ENCODE peak calls at places on chromosomes 4 and X, in four cellular contexts. Z is H1, U is HepG2, V is K562. P is an unnamed sample.

GRCh38 chr4:52788806-52789205 is 37.6 kb upstream of the ERVMER34-1 start:
- DNase-seq in Z (no peak), U (no peak), V (no peak), P (no peak)

GRCh38 chrX:39755152-39756032 is 342.4 kb downstream of the BCOR start:
- DNase-seq in Z (no peak), U (peak), V (peak), P (no peak)

GRCh38 chrX:73832319-73832718 is 269.3 kb downstream of the CHIC1 start:
- DNase-seq in Z (no peak), U (no peak), V (no peak), P (no peak)

GRCh38 chrX:14630724-14631123 is 101.4 kb downstream of the GLRA2 start:
- DNase-seq in Z (no peak), U (no peak), V (no peak), P (no peak)

GRCh38 chr4:87081826-87082225 is 138.6 kb downstream of the KLHL8 start:
- DNase-seq in Z (no peak), U (no peak), V (no peak), P (no peak)

GRCh38 chr4:139746430-139746829 is 80.8 kb downstream of the MGST2 start:
- DNase-seq in Z (peak), U (no peak), V (no peak), P (no peak)

GRCh38 chr4:17376205-17376604 is 135.7 kb downstream of the QDPR start:
- DNase-seq in Z (no peak), U (no peak), V (no peak), P (no peak)

GRCh38 chrX:12548746-12549145 is 242.5 kb upstream of the PRPS2 start:
- DNase-seq in Z (peak), U (no peak), V (peak), P (no peak)

GRCh38 chr4:150722908-150723362 is 141.0 kb downstream of the MAB21L2 start:
- DNase-seq in Z (no peak), U (no peak), V (no peak), P (no peak)

GRCh38 chr4:74499986-74500781 is 55.2 kb downstream of the AREG start:
- DNase-seq in Z (no peak), U (no peak), V (no peak), P (no peak)

GRCh38 chr4:113026556-113026955 is 22.9 kb upstream of the ANK2 start:
- DNase-seq in Z (no peak), U (no peak), V (no peak), P (no peak)

GRCh38 chr4:140903522-140903928 is 147.3 kb upstream of the TBC1D9 start:
- DNase-seq in Z (no peak), U (no peak), V (no peak), P (no peak)

GRCh38 chr4:182492456-182492855 is 249.3 kb downstream of the TENM3 start:
- DNase-seq in Z (no peak), U (no peak), V (no peak), P (no peak)

GRCh38 chrX:142036111-142036510 is 132.4 kb downstream of the MAGEC1 start:
- DNase-seq in Z (no peak), U (no peak), V (no peak), P (no peak)

DNA sequence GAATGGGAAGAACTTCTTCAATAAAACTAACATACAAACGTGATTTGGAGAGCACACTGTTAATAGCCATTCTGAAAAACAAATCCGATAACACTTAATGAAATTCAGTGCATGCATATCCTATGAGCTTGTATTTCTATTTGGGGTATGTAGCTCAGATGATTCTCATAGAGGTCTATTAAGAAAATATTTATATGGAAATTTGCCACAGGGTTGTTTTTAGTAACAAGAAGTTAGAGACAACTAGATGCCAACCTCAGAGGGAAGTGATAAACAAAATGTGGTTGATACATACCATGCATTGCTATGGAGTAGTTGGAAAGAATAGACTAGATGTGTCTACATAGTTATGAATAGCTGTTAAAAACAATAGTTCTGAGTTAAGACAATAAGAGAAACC is 395.8 kb upstream of the MAGEB18 start:
- DNase-seq in Z (no peak), U (no peak), V (no peak), P (no peak)
- TF ChIP-seq EP300 in Z (no peak), U (no peak), V (no peak), P (no peak)

GRCh38 chr4:156576946-156577345 is 394.7 kb downstream of the PDGFC start:
- DNase-seq in Z (no peak), U (no peak), V (no peak), P (no peak)
- TF ChIP-seq SIN3A in Z (no peak), U (no peak), V (no peak), P (no peak)

GRCh38 chr4:85084371-85085170 is 118.1 kb upstream of the WDFY3 start:
- DNase-seq in Z (no peak), U (peak), V (peak), P (no peak)

GRCh38 chr4:85086721-85087120 is 120.2 kb upstream of the WDFY3 start:
- DNase-seq in Z (no peak), U (no peak), V (no peak), P (no peak)

GRCh38 chr4:85078016-85078415 is 111.5 kb upstream of the WDFY3 start:
- DNase-seq in Z (no peak), U (no peak), V (no peak), P (no peak)

DNA sequence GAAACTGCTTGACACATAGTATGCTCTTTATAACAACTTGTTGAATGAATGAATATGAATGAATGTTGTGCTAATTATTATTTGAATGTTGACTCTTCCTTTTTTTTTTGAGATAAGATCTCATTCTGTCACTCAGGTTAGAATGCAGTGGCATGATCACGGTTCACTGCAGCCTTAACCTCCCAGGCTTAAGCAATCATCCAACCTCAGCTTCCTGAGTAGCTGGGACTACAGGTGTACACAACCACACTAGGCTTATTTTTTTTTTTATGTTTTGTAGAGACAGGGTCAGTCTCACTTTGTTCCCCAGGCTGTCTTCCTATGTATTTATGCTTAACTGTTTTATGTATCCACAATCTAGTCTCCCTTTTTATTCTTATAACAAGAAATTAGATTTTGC is 114.7 kb upstream of the WDFY3 start:
- DNase-seq in Z (no peak), U (no peak), V (no peak), P (no peak)
- TF ChIP-seq ATF3 in Z (no peak), U (no peak), V (no peak), P (no peak)

GRCh38 chr4:108901271-108901670 is 138.4 kb upstream of the ETNPPL start:
- DNase-seq in Z (no peak), U (no peak), V (no peak), P (no peak)
- TF ChIP-seq EP300 in Z (no peak), U (no peak), V (no peak), P (no peak)

DNA sequence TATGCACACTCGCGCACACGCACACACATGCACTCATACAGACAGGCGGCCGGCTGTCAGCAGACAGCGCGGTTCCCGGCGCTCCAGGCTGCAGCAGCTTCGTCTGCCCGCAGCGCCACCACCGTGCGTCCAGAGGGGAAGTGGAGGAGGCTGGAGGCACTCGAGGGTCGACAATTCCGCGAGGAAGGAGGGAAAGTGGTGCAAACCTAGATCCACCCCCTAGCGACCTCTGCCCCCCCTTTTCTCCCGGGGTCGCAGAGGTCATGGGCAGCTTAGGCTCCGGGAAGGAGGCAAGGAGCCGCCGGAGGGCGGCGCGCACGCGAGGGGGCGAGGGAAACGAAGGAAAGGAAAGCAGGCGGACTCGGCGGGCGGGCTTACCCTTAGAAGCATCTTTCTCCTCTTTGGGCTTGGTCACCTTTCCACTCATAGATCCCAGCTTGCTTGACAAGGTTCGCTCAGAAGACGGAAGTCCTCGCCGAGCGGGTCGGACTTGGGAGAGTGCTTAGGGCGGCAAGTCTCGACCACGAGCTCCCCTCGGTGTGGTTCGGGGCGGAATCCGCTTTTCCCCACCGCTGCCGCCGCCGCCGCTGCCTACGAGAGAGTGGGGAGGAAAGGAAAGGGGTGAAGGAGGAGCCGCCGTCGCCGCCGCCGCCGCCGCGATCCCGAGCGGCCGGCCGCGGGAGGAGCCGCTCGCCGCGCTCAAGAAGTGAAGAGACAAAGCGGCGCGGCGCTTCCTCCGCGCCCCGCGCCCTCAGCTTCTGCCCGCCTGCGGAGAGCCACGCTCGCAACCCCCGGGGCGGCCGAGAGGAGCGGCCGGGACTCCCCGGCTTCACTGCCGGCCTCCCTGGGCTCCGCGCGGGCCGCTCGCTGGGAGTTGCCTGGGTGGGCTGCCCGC is 326.6 kb upstream of the F9 start:
- DNase-seq in Z (peak), U (no peak), V (no peak), P (no peak)
- TF ChIP-seq SIN3A in Z (no peak), U (no peak), V (no peak), P (no peak)

GRCh38 chrX:9148626-9149385 is 114.9 kb upstream of the FAM9B start:
- DNase-seq in Z (no peak), U (no peak), V (no peak), P (no peak)
- TF ChIP-seq ATF3 in Z (no peak), U (no peak), V (no peak), P (no peak)

GRCh38 chr4:102829803-102830202 is 2.5 kb upstream of the UBE2D3 start:
- DNase-seq in Z (no peak), U (no peak), V (no peak), P (no peak)

GRCh38 chr4:102828497-102828808 is 1.1 kb upstream of the UBE2D3 start:
- DNase-seq in Z (no peak), U (no peak), V (no peak), P (no peak)

GRCh38 chr4:102826890-102827673 is at the start of gene UBE2D3:
- DNase-seq in Z (peak), U (peak), V (peak), P (peak)

GRCh38 chr4:102826105-102826889 is 1.1 kb downstream of the UBE2D3 start:
- DNase-seq in Z (peak), U (no peak), V (no peak), P (no peak)

DNA sequence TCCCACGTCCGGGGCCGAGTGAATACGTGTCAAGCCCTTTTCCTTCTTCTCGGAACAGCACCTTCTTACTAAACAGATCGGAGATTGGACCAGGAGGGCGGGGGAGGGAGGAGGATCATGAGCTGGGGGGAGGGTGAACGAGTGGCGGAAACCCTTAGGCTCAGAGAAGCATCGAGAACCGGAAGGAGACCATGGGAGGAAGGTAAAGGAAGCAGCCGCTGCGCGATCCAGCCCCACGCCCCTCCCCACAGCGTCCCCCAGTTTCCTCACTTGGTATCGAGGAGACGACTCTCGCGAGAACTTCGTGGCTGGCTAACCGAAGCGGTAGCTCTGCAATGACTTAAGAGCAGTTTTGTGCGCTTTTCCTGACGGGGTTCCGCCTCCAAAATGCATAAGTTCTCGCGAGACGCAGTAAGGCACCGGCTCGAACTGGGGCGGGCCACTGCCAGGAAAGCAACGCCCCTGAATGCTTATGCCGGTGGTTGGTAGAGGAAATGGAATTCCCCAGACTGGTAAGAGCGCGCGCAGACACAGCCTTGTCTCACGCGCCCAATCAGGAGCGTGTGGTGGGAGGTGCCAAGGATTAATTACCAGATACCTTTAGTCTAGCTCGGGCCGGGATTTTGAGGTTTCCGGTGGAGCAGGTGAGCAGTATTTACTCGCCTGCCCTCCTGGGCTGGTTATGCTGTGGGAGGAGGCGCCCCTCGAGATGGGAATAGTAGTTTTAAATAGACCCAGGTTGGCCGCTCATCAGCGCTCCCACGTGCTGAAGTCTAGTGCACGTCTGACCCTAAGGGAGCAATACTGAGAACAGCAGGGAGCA is 534 bp upstream of the UBE2D3 start:
- DNase-seq in Z (peak), U (peak), V (peak), P (peak)
- TF ChIP-seq EP300 in Z (no peak), U (no peak), V (peak), P (no peak)

DNA sequence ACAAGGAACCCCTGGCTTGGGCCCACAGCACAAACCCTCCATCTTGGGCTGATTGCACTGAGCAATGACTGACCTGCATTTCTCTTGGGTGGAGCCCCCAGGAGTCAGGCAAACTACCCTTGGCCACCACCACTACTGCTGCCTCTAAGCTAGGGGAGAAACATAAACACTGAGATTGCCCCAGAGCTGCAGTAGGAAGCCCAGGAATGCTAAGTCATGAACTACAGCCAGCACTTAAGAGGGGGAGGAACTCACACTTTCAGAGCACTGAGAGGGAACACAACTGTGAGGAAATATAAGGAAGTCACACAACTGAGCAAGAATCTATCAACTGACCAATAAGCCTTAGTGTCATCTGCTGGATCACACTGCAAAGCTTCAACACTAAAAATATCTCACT is 111.6 kb upstream of the PPP3CA start:
- DNase-seq in Z (no peak), U (no peak), V (no peak), P (no peak)
- TF ChIP-seq SIN3A in Z (no peak), U (no peak), V (no peak), P (no peak)